ENCODE peak calls at places on chromosome 6, in seven cellular contexts. L, M, V, Z, A, D and T are unnamed samples.

GRCh38 chr6:142945071-142945445 is at the start of gene HIVEP2:
- DNase-seq in L (peak), M (peak), V (peak), Z (peak), A (peak), D (peak), T (peak)

GRCh38 chr6:134324766-134325165 is 6.9 kb upstream of the SGK1 start:
- DNase-seq in L (no peak), M (no peak), V (no peak), Z (no peak), A (no peak), D (no peak), T (no peak)

GRCh38 chr6:55980627-55981211 is 105.3 kb upstream of the BMP5 start:
- DNase-seq in L (no peak), M (peak), V (no peak), Z (no peak), A (peak), D (no peak), T (no peak)

GRCh38 chr6:15325540-15325955 is 79.7 kb downstream of the JARID2 start:
- DNase-seq in L (no peak), M (no peak), V (no peak), Z (no peak), A (no peak), D (no peak), T (no peak)

GRCh38 chr6:6972456-6972855 is 135.3 kb upstream of the RREB1 start:
- DNase-seq in L (no peak), M (peak), V (no peak), Z (no peak), A (no peak), D (no peak), T (no peak)

GRCh38 chr6:139230421-139230840 is 61.4 kb downstream of the TXLNB start:
- DNase-seq in L (no peak), M (peak), V (no peak), Z (no peak), A (no peak), D (no peak), T (no peak)

GRCh38 chr6:90940812-90941481 is 354.1 kb upstream of the MAP3K7 start:
- DNase-seq in L (no peak), M (peak), V (no peak), Z (no peak), A (peak), D (peak), T (peak)

GRCh38 chr6:165999279-165999678 is 168.4 kb downstream of the TBXT start:
- DNase-seq in L (no peak), M (no peak), V (no peak), Z (no peak), A (no peak), D (no peak), T (no peak)

GRCh38 chr6:39770476-39770875 is 21.7 kb upstream of the DAAM2 start:
- DNase-seq in L (no peak), M (no peak), V (no peak), Z (no peak), A (no peak), D (no peak), T (no peak)

GRCh38 chr6:134735461-134735860 is 214.4 kb downstream of the ALDH8A1 start:
- DNase-seq in L (no peak), M (no peak), V (no peak), Z (no peak), A (no peak), D (no peak), T (no peak)

GRCh38 chr6:20661721-20662120 is 127.5 kb downstream of the CDKAL1 start:
- DNase-seq in L (no peak), M (peak), V (no peak), Z (no peak), A (no peak), D (no peak), T (no peak)

GRCh38 chr6:139473239-139473701 is 98.8 kb upstream of the CITED2 start:
- DNase-seq in L (no peak), M (peak), V (peak), Z (peak), A (no peak), D (no peak), T (no peak)

GRCh38 chr6:37103169-37104039 is 66.5 kb upstream of the PIM1 start:
- DNase-seq in L (no peak), M (peak), V (peak), Z (peak), A (no peak), D (no peak), T (no peak)

GRCh38 chr6:90375681-90376439 is 79.2 kb upstream of the BACH2 start:
- DNase-seq in L (peak), M (peak), V (no peak), Z (no peak), A (no peak), D (no peak), T (no peak)

GRCh38 chr6:18422136-18422535 is 35.0 kb downstream of the RNF144B start:
- DNase-seq in L (no peak), M (no peak), V (no peak), Z (no peak), A (no peak), D (no peak), T (no peak)

GRCh38 chr6:43758617-43759050 is 11.4 kb upstream of the VEGFA start:
- DNase-seq in L (no peak), M (no peak), V (no peak), Z (no peak), A (peak), D (no peak), T (no peak)

GRCh38 chr6:96089173-96089572 is 73.4 kb downstream of the FUT9 start:
- DNase-seq in L (no peak), M (no peak), V (no peak), Z (no peak), A (no peak), D (no peak), T (no peak)

GRCh38 chr6:11069760-11070159 is 23.9 kb upstream of the SMIM13 start:
- DNase-seq in L (no peak), M (no peak), V (no peak), Z (no peak), A (no peak), D (no peak), T (no peak)

GRCh38 chr6:110971458-110971857 is 10.4 kb upstream of the RPF2 start:
- DNase-seq in L (no peak), M (no peak), V (no peak), Z (no peak), A (no peak), D (no peak), T (no peak)

GRCh38 chr6:20916081-20916480 is 381.8 kb downstream of the CDKAL1 start:
- DNase-seq in L (no peak), M (peak), V (no peak), Z (no peak), A (no peak), D (no peak), T (no peak)

GRCh38 chr6:53544500-53545308 is at the start of gene GCLC:
- DNase-seq in L (peak), M (peak), V (peak), Z (peak), A (peak), D (peak), T (peak)

GRCh38 chr6:89485320-89485719 is 52.4 kb downstream of the ANKRD6 start:
- DNase-seq in L (no peak), M (no peak), V (no peak), Z (no peak), A (no peak), D (no peak), T (no peak)

GRCh38 chr6:34234667-34235604 is 1.7 kb upstream of the HMGA1 start:
- DNase-seq in L (no peak), M (no peak), V (no peak), Z (no peak), A (no peak), D (no peak), T (no peak)

GRCh38 chr6:155085582-155086253 is 90.6 kb downstream of the TIAM2 start:
- DNase-seq in L (no peak), M (no peak), V (no peak), Z (no peak), A (no peak), D (no peak), T (no peak)

GRCh38 chr6:101722991-101723579 is 329.6 kb downstream of the GRIK2 start:
- DNase-seq in L (no peak), M (peak), V (no peak), Z (no peak), A (no peak), D (no peak), T (no peak)

GRCh38 chr6:170049641-170050491 is 241.0 kb downstream of the DLL1 start:
- DNase-seq in L (peak), M (peak), V (peak), Z (peak), A (no peak), D (no peak), T (no peak)

GRCh38 chr6:111207141-111207858 is 120.0 kb downstream of the SLC16A10 start:
- DNase-seq in L (no peak), M (no peak), V (no peak), Z (no peak), A (no peak), D (no peak), T (no peak)

GRCh38 chr6:163490826-163491577 is 76.5 kb downstream of the QKI start:
- DNase-seq in L (no peak), M (peak), V (peak), Z (peak), A (no peak), D (no peak), T (peak)

GRCh38 chr6:33692078-33692759 is 19.3 kb downstream of the UQCC2 start:
- DNase-seq in L (no peak), M (no peak), V (no peak), Z (no peak), A (no peak), D (no peak), T (no peak)

GRCh38 chr6:166633732-166634535 is 6.9 kb upstream of the RPS6KA2 start:
- DNase-seq in L (peak), M (peak), V (peak), Z (no peak), A (no peak), D (no peak), T (no peak)

GRCh38 chr6:42729731-42730130 is 7.3 kb upstream of the PRPH2 start:
- DNase-seq in L (no peak), M (peak), V (no peak), Z (no peak), A (no peak), D (no peak), T (no peak)

GRCh38 chr6:37699138-37699766 is 1.6 kb upstream of the MDGA1 start:
- DNase-seq in L (no peak), M (no peak), V (no peak), Z (no peak), A (no peak), D (no peak), T (no peak)